ENCODE peak calls at places on chromosomes 5 and 9, in four cellular contexts. T is activated naive CD4-positive, alpha-beta T cell treated with anti-CD3 and anti-CD28 coated beads, Interleukin-2, amount 50 U/mL, for 16 hours; I is RCC 7860; M is endothelial cell. Z is an unnamed sample.
A peak's percentile ranks its signal among the peaks of the same experiment; 100 is the strongest.

GRCh38 chr5:164753434-164753833 is 1248.0 kb downstream of the MAT2B start:
- DNase-seq in M (no peak), T (no peak), I (no peak), Z (no peak)

GRCh38 chr5:179906795-179907569 is 715 bp downstream of the TBC1D9B start:
- DNase-seq in I (no peak), T (peak; percentile 38), M (peak; percentile 32), Z (peak; percentile 31)

GRCh38 chr5:150017606-150018005 is 17.1 kb downstream of the HMGXB3 start:
- DNase-seq in I (no peak), T (no peak), M (no peak), Z (peak; percentile 62)

GRCh38 chr9:108684288-108685025 is 171.3 kb downstream of the ACTL7B start:
- DNase-seq in T (no peak), I (no peak), M (no peak), Z (no peak)

GRCh38 chr5:60789541-60789940 is 54.5 kb downstream of the ELOVL7 start:
- DNase-seq in I (no peak), M (no peak), T (no peak), Z (no peak)

GRCh38 chr5:32852535-32852934 is 141.4 kb downstream of the NPR3 start:
- DNase-seq in T (no peak), I (peak; percentile 73), M (no peak), Z (peak; percentile 19)

GRCh38 chr9:11506980-11507379 is 894.2 kb upstream of the PTPRD start:
- DNase-seq in M (no peak), T (no peak), I (no peak), Z (no peak)

GRCh38 chr9:128068656-128069221 is 707 bp downstream of the SLC25A25 start:
- DNase-seq in T (no peak), I (no peak), M (no peak), Z (no peak)

GRCh38 chr5:75366787-75367186 is 29.8 kb downstream of the HMGCR start:
- DNase-seq in M (no peak), T (no peak), I (no peak), Z (no peak)

GRCh38 chr5:142767925-142768324 is 2.3 kb upstream of the ARHGAP26 start:
- DNase-seq in M (no peak), I (no peak), T (no peak), Z (no peak)

GRCh38 chr9:98867434-98868168 is 60.1 kb downstream of the GALNT12 start:
- DNase-seq in I (peak; percentile 29), T (no peak), M (no peak), Z (peak; percentile 98)

GRCh38 chr5:155092318-155092717 is 78.8 kb downstream of the KIF4B start:
- DNase-seq in T (no peak), I (no peak), M (no peak), Z (no peak)

GRCh38 chr9:104968025-104968982 is 40.3 kb upstream of the ABCA1 start:
- DNase-seq in T (peak; percentile 89), I (peak; percentile 78), M (peak; percentile 85), Z (peak; percentile 98)

GRCh38 chr9:4665357-4665756 is 923 bp downstream of the SPATA6L start:
- DNase-seq in M (no peak), T (no peak), I (no peak), Z (peak; percentile 36)

GRCh38 chr5:60634054-60634453 is 65.9 kb downstream of the DEPDC1B start:
- DNase-seq in T (no peak), M (no peak), I (no peak), Z (peak; percentile 57)

GRCh38 chr5:55600086-55600485 is 65.3 kb upstream of the PLPP1 start:
- DNase-seq in M (no peak), I (no peak), T (no peak), Z (no peak)

GRCh38 chr5:36666986-36667385 is 60.6 kb downstream of the SLC1A3 start:
- DNase-seq in M (no peak), I (no peak), T (no peak), Z (no peak)

GRCh38 chr9:136881691-136882108 is 4.6 kb upstream of the TRAF2 start:
- DNase-seq in T (peak; percentile 35), I (peak; percentile 32), M (no peak), Z (peak; percentile 71)

GRCh38 chr5:95261369-95262175 is 23.3 kb downstream of the MCTP1 start:
- DNase-seq in M (no peak), T (no peak), I (no peak), Z (peak; percentile 54)